ENCODE peak calls at places on chromosomes 6 and 20, in four cellular contexts. Y is activated naive CD8-positive, alpha-beta T cell treated with anti-CD3 and anti-CD28 coated beads, Interleukin-2, amount 50 U/mL, for 16 hours; O is NCI-H510A treated with DMSO at 0.1 percent for 48 hours; L is HT1080. C is an unnamed sample.

GRCh38 chr6:157946865-157947532 is 34.7 kb upstream of the SYNJ2 start:
- DNase-seq in O (peak), L (peak), Y (no peak), C (no peak)

GRCh38 chr20:17525650-17526049 is 5.5 kb downstream of the BFSP1 start:
- DNase-seq in Y (no peak), L (peak), O (peak), C (no peak)

GRCh38 chr6:33733294-33734007 is 13.3 kb downstream of the IP6K3 start:
- DNase-seq in L (no peak), O (no peak), Y (no peak), C (no peak)

GRCh38 chr6:108914235-108915022 is 66.2 kb downstream of the ARMC2 start:
- DNase-seq in O (no peak), Y (no peak), L (peak), C (no peak)

GRCh38 chr20:57957397-57958049 is 247.7 kb upstream of the PMEPA1 start:
- DNase-seq in O (no peak), L (no peak), Y (no peak), C (no peak)

GRCh38 chr6:8499540-8499939 is 64.2 kb upstream of the SLC35B3 start:
- DNase-seq in O (no peak), L (peak), Y (no peak), C (no peak)

GRCh38 chr6:43054206-43054943 is 724 bp upstream of the CUL7 start:
- DNase-seq in Y (no peak), L (no peak), O (no peak), C (no peak)

GRCh38 chr6:3522561-3523287 is 65.9 kb upstream of the SLC22A23 start:
- DNase-seq in O (no peak), Y (no peak), L (peak), C (no peak)

GRCh38 chr6:133637874-133638273 is 251.0 kb upstream of the TCF21 start:
- DNase-seq in O (no peak), Y (no peak), L (no peak), C (no peak)

GRCh38 chr6:34056301-34056700 is 89.6 kb downstream of the GRM4 start:
- DNase-seq in L (no peak), O (peak), Y (no peak), C (no peak)

GRCh38 chr6:28002181-28002580 is 45.1 kb downstream of the OR2B6 start:
- DNase-seq in Y (no peak), O (no peak), L (no peak), C (no peak)

GRCh38 chr6:107708435-107708834 is 115.7 kb downstream of the SCML4 start:
- DNase-seq in Y (no peak), O (no peak), L (no peak), C (no peak)

GRCh38 chr6:11609324-11610071 is 71.9 kb downstream of the TMEM170B start:
- DNase-seq in O (no peak), L (peak), Y (no peak), C (no peak)

GRCh38 chr20:1566701-1567100 is 9.2 kb upstream of the SIRPD start:
- DNase-seq in Y (no peak), L (peak), O (no peak), C (no peak)

GRCh38 chr20:2692036-2692885 is at the start of gene EBF4:
- DNase-seq in O (peak), L (no peak), Y (no peak), C (peak)

GRCh38 chr6:66628917-66629316 is 921.9 kb upstream of the EYS start:
- DNase-seq in O (no peak), L (no peak), Y (no peak), C (no peak)

GRCh38 chr6:49551126-49551865 is 828 bp downstream of the C6orf141 start:
- DNase-seq in O (peak), Y (no peak), L (peak), C (no peak)

GRCh38 chr6:142387997-142388815 is 86.4 kb downstream of the ADGRG6 start:
- DNase-seq in L (peak), O (peak), Y (no peak), C (no peak)

GRCh38 chr6:117440558-117441525 is 15.1 kb upstream of the ROS1 start:
- DNase-seq in L (peak), Y (no peak), O (no peak), C (no peak)

GRCh38 chr6:9025223-9025622 is 589.9 kb upstream of the SLC35B3 start:
- DNase-seq in O (no peak), L (no peak), Y (no peak), C (no peak)

C was measured in activated B cell treated with CpG ODN at 0.5 μM for 24 hours.